ENCODE peak calls at places on chromosome 11, in six cellular contexts. T is body of pancreas, G is fibroblast of lung, X is mammary epithelial cell, D is cardiac muscle cell, Z is hepatocyte. N is an unnamed sample.

GRCh38 chr11:130510407-130511006 is 62.1 kb downstream of the ADAMTS15 start:
- DNase-seq in G (peak; percentile 81), T (peak; percentile 53), X (no peak), Z (no peak), D (peak; percentile 68), N (no peak)

GRCh38 chr11:47668665-47669064 is 26.3 kb upstream of the MTCH2 start:
- DNase-seq in X (no peak), G (no peak), D (no peak), Z (no peak), T (no peak), N (no peak)

GRCh38 chr11:128725630-128726461 is 32.0 kb downstream of the FLI1 start:
- DNase-seq in D (peak; percentile 64), Z (no peak), T (no peak), G (peak; percentile 41), X (peak; percentile 68), N (no peak)

GRCh38 chr11:124812876-124813275 is 12.7 kb upstream of the MSANTD2 start:
- DNase-seq in G (no peak), D (peak; percentile 30), X (peak; percentile 19), T (no peak), Z (no peak), N (no peak)

GRCh38 chr11:69380451-69380901 is 86.5 kb downstream of the MYEOV start:
- DNase-seq in Z (no peak), G (no peak), X (no peak), T (no peak), D (no peak), N (no peak)

GRCh38 chr11:23976369-23976768 is 520.5 kb upstream of the LUZP2 start:
- DNase-seq in X (no peak), Z (no peak), T (no peak), G (no peak), D (peak; percentile 38), N (no peak)

GRCh38 chr11:34585870-34586654 is 34.8 kb upstream of the EHF start:
- DNase-seq in Z (peak; percentile 79), D (peak; percentile 85), T (no peak), X (peak; percentile 55), G (peak; percentile 87), N (no peak)

GRCh38 chr11:30392221-30392784 is 69.4 kb downstream of the ARL14EP start:
- DNase-seq in X (peak; percentile 2), G (peak; percentile 0), D (peak; percentile 37), T (peak; percentile 41), Z (peak; percentile 32), N (no peak)

GRCh38 chr11:59756845-59757244 is 1.7 kb downstream of the STX3 start:
- DNase-seq in X (peak; percentile 79), T (peak; percentile 65), Z (peak; percentile 84), D (no peak), G (no peak), N (peak; percentile 39)

GRCh38 chr11:19910931-19911330 is 198.3 kb downstream of the NAV2 start:
- DNase-seq in T (peak; percentile 54), G (no peak), D (no peak), Z (no peak), X (no peak), N (no peak)

GRCh38 chr11:19906126-19906525 is 193.5 kb downstream of the NAV2 start:
- DNase-seq in D (no peak), G (no peak), Z (no peak), T (no peak), X (no peak), N (no peak)

GRCh38 chr11:19907008-19907579 is 194.5 kb downstream of the NAV2 start:
- DNase-seq in D (no peak), G (no peak), Z (no peak), T (no peak), X (no peak), N (no peak)

GRCh38 chr11:19905280-19905853 is 192.7 kb downstream of the NAV2 start:
- DNase-seq in G (peak; percentile 70), D (peak; percentile 75), X (no peak), Z (peak; percentile 69), T (no peak), N (no peak)

GRCh38 chr11:19907839-19908238 is 195.2 kb downstream of the NAV2 start:
- DNase-seq in G (no peak), D (no peak), X (no peak), T (peak; percentile 73), Z (no peak), N (no peak)
- H3K27ac ChIP-seq in G (no peak overlapping the region), D (no peak overlapping the region), X (no peak overlapping the region), T (no peak overlapping the region), Z (no peak overlapping the region), N (no peak overlapping the region)

GRCh38 chr11:68007498-68008380 is 2.4 kb upstream of the ALDH3B1 start:
- DNase-seq in Z (no peak), G (no peak), X (no peak), T (no peak), D (no peak), N (no peak)

GRCh38 chr11:68004551-68005335 is 846 bp upstream of the UNC93B1 start:
- DNase-seq in X (no peak), G (no peak), D (no peak), Z (no peak), T (no peak), N (no peak)

GRCh38 chr11:68003846-68004550 is at the start of gene UNC93B1:
- DNase-seq in Z (peak; percentile 88), G (peak; percentile 77), D (peak; percentile 86), X (peak; percentile 78), T (peak; percentile 93), N (no peak)

GRCh38 chr11:68008381-68009337 is 1.5 kb upstream of the ALDH3B1 start:
- DNase-seq in G (no peak), D (no peak), Z (no peak), T (peak; percentile 75), X (no peak), N (no peak)

GRCh38 chr11:68006606-68007166 is 2.8 kb upstream of the UNC93B1 start:
- DNase-seq in D (no peak), T (no peak), G (no peak), X (no peak), Z (no peak), N (no peak)
- H3K27ac ChIP-seq in D (no peak overlapping the region), T (no peak overlapping the region), G (no peak overlapping the region), X (no peak overlapping the region), Z (no peak overlapping the region), N (no peak overlapping the region)

DNA sequence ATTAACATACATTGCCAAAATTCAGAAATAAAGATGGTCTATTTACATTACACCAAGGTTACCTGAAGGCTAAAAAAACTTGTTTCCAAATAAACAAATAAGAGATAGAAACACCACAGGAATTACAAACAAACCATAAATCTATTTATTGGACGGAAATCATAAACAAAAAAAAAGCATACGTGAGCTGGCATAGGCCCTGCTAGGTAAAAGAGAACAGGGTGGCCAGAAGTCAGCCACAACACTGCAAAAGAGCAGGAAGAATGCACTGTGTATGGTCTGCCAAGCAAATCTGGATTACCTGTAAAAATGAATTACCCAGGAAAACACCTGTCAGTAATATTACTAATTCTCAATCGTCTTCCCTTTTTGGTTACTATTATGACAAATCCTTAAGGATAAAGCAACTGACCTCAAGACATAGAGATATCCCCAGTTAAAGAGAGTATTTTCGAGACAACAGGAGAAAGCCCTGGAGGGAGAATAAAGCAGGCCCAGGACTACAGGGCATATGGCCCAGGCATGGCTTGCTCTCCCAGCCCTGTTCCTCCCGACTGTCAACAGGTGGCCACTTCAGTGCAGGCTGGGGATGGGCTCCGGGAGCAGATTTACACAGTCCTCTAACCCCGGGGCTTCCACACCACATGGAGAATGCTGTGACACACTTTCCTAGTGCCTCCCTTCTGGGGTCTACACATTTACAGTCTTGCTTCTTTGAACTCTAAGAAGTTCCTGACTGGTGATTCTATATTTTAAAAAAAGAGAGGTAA is 18.0 kb downstream of the PPP2R1B start:
- DNase-seq in D (no peak), T (no peak), X (no peak), G (no peak), Z (no peak), N (no peak)
- H3K27ac ChIP-seq in D (no peak overlapping the region), T (no peak overlapping the region), X (no peak overlapping the region), G (no peak overlapping the region), Z (no peak overlapping the region), N (no peak overlapping the region)

GRCh38 chr11:67415501-67416304 is at the start of gene CARNS1:
- DNase-seq in Z (peak; percentile 40), X (no peak), D (no peak), G (no peak), T (peak; percentile 63), N (no peak)

GRCh38 chr11:67410984-67411784 is 4.3 kb upstream of the CARNS1 start:
- DNase-seq in T (no peak), G (no peak), X (no peak), D (no peak), Z (no peak), N (no peak)

GRCh38 chr11:67411785-67412152 is 3.7 kb upstream of the CARNS1 start:
- DNase-seq in D (no peak), X (no peak), Z (no peak), T (no peak), G (no peak), N (no peak)

GRCh38 chr11:67412495-67413179 is 2.8 kb upstream of the CARNS1 start:
- DNase-seq in T (no peak), Z (no peak), D (no peak), G (no peak), X (no peak), N (no peak)

GRCh38 chr11:67413266-67413797 is 2.1 kb upstream of the CARNS1 start:
- DNase-seq in D (no peak), X (no peak), T (no peak), G (no peak), Z (no peak), N (no peak)
- H3K27ac ChIP-seq in D (no peak overlapping the region), X (no peak overlapping the region), T (no peak overlapping the region), G (no peak overlapping the region), Z (no peak overlapping the region), N (no peak overlapping the region)

DNA sequence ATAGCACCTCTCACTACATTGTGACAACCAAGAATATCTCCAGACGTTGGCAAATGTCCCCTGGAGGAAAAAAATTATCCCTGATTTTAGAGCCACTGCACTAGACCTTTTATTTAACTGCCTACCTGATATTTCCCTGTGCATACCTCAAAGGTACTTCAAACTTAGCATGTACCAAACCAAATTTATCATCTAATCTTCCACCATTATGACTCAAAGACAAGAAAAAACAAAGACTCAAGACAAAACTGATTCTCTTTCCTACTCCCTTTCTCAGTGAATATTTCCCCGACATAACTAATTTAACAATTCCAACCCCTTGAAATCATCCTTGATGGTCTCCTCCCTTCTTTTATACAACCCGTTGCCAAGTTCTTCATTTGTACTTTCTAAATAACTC is 136.0 kb downstream of the CCDC81 start:
- DNase-seq in T (no peak), G (no peak), D (no peak), Z (no peak), X (no peak), N (no peak)
- H3K27ac ChIP-seq in T (no peak overlapping the region), G (no peak overlapping the region), D (no peak overlapping the region), Z (peak overlapping the region; percentile 93), X (peak overlapping the region; percentile 6), N (peak overlapping the region; percentile 27)

DNA sequence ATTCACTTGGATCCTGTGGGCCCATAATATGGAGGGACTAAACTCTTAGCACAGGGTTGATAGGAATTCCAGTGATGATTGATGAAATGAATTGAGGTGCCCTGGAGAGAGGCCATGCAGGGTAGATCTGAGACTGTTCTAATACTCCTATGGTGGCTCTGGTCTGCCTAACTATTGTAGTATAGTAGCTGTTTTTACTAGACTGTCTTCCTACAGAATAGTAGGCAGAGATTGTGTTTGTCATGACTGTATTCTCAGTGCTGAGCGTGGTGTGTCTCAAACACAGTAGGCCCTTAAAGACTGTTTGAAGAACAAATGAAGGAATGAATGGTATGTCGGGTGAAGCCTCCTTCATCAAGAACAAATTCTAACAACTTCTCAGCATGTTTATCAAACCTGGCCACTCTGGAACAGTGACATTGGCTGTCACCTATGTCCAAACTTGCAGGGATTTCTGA is 107.0 kb upstream of the SESN3 start:
- DNase-seq in T (no peak), Z (no peak), X (no peak), D (no peak), G (no peak), N (no peak)
- H3K27ac ChIP-seq in T (peak overlapping the region; percentile 60), Z (peak overlapping the region; percentile 97), X (peak overlapping the region; percentile 46), D (peak overlapping the region; percentile 75), G (no peak overlapping the region), N (peak overlapping the region; percentile 66)

N was measured in epithelial cell of prostate.